ENCODE peak calls at places on chromosomes 11 and 22, in seven cellular contexts. A, Y, P, J, H, U and I are unnamed samples.

GRCh38 chr11:86623041-86623621 is 49.3 kb downstream of the ME3 start:
- DNase-seq in U (no peak), H (no peak), A (no peak), P (no peak), J (no peak), Y (peak; percentile 73), I (peak; percentile 50)

GRCh38 chr22:19519041-19519926 is 4.9 kb downstream of the CLDN5 start:
- DNase-seq in H (no peak), A (no peak), J (no peak), P (no peak), U (no peak), Y (no peak), I (no peak)

GRCh38 chr22:43090130-43090789 is 1.1 kb upstream of the TTLL1 start:
- DNase-seq in Y (peak; percentile 80), P (peak; percentile 41), A (no peak), U (peak; percentile 80), H (peak; percentile 86), J (peak; percentile 80), I (peak; percentile 67)

GRCh38 chr11:33769542-33769941 is 4.8 kb downstream of the FBXO3 start:
- DNase-seq in U (no peak), Y (peak; percentile 90), H (no peak), J (no peak), P (no peak), A (no peak), I (peak; percentile 73)

GRCh38 chr11:134406264-134407185 is 5.5 kb downstream of the B3GAT1 start:
- DNase-seq in U (no peak), J (no peak), Y (no peak), P (no peak), H (no peak), A (no peak), I (peak; percentile 34)

GRCh38 chr22:46659059-46659790 is 39.0 kb downstream of the GRAMD4 start:
- DNase-seq in H (no peak), U (no peak), Y (no peak), J (no peak), P (no peak), A (no peak), I (no peak)

GRCh38 chr11:124315052-124315451 is 1.3 kb upstream of the OR8D1 start:
- DNase-seq in J (no peak), P (no peak), A (no peak), H (no peak), Y (no peak), U (peak; percentile 80), I (no peak)

GRCh38 chr11:74278721-74279148 is 32.7 kb downstream of the P4HA3 start:
- DNase-seq in U (peak; percentile 100), Y (peak; percentile 76), H (no peak), P (no peak), J (peak; percentile 100), A (no peak), I (peak; percentile 36)

GRCh38 chr22:46626911-46627805 is 7.0 kb downstream of the GRAMD4 start:
- DNase-seq in P (peak; percentile 84), Y (no peak), J (no peak), H (no peak), A (no peak), U (no peak), I (peak; percentile 82)

GRCh38 chr22:18078329-18079041 is 695 bp downstream of the PEX26 start:
- DNase-seq in P (no peak), H (peak; percentile 49), J (no peak), U (peak; percentile 19), Y (peak; percentile 52), A (no peak), I (peak; percentile 24)

GRCh38 chr11:2465201-2466068 is 20.6 kb downstream of the KCNQ1 start:
- DNase-seq in H (no peak), U (no peak), P (no peak), J (no peak), Y (no peak), A (no peak), I (no peak)

GRCh38 chr11:15783619-15784018 is 572.7 kb downstream of the SOX6 start:
- DNase-seq in P (no peak), A (peak; percentile 15), Y (no peak), U (no peak), H (no peak), J (no peak), I (peak; percentile 45)

GRCh38 chr11:92122561-92122960 is 102.1 kb upstream of the FAT3 start:
- DNase-seq in Y (peak; percentile 48), P (no peak), J (no peak), U (no peak), A (no peak), H (no peak), I (no peak)

GRCh38 chr11:12141283-12141682 is 30.9 kb downstream of the MICAL2 start:
- DNase-seq in P (no peak), Y (no peak), H (no peak), U (no peak), J (no peak), A (no peak), I (no peak)

GRCh38 chr11:76620471-76620870 is 50.1 kb downstream of the LRRC32 start:
- DNase-seq in A (no peak), U (peak; percentile 89), Y (no peak), H (no peak), J (peak; percentile 62), P (no peak), I (no peak)

GRCh38 chr11:119335655-119336543 is 1.6 kb downstream of the RNF26 start:
- DNase-seq in U (no peak), Y (no peak), H (no peak), P (peak; percentile 37), A (no peak), J (no peak), I (no peak)

GRCh38 chr11:119338946-119339580 is 1.6 kb downstream of the C1QTNF5 start:
- DNase-seq in J (no peak), A (no peak), Y (no peak), H (no peak), U (no peak), P (no peak), I (no peak)

GRCh38 chr11:119336744-119337469 is 2.6 kb downstream of the RNF26 start:
- DNase-seq in P (no peak), H (no peak), U (no peak), Y (no peak), A (no peak), J (no peak), I (no peak)

GRCh38 chr11:119338318-119338890 is 2.3 kb downstream of the C1QTNF5 start:
- DNase-seq in A (peak; percentile 88), J (peak; percentile 67), U (no peak), P (no peak), H (no peak), Y (peak; percentile 58), I (peak; percentile 73)

DNA sequence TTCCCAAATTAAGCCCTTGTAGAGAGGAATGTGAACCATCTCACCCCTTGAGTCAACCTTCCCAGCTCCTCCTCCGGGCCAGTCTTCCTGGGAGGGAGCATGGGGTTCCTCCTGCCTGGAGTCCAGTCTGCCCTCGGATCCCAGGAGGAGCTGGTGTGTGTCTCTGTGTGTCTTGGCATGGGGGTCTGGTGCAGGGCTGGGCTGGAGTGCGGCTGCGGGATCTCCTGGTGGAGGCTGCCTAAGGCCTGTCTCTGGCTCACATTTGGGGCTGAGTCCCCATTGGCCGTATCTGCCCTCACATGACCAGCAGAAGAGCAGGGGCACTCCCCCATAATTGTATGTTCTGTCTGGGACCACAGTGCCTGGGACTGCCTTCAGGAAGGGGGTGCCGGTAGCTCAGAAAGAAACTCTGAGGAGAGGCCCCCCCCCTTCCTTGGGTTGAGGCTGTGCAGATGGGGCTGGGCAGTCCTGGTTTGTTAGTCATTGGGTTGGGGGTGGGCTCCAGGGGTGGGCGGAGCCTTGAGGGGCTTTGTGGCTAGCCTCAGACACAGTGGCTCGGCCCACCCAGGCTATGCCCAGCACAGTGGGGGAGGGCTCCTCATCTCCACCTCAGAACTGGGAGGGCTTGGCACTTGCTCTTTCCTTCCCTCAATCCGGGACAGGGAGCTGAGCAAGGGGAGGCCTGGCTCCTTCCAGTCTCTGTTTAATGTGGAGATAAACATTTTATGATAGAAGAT is 2.9 kb downstream of the C1QTNF5 start:
- DNase-seq in J (no peak), P (no peak), Y (no peak), A (peak; percentile 33), U (peak; percentile 90), H (no peak), I (no peak)
- H3K27ac ChIP-seq in J (no peak overlapping the region), P (peak overlapping the region; percentile 43), Y (no peak overlapping the region), A (peak overlapping the region; percentile 41), U (peak overlapping the region; percentile 96), H (no peak overlapping the region), I (peak overlapping the region; percentile 82)

GRCh38 chr11:123161386-123161785 is 33.7 kb downstream of the CLMP start:
- DNase-seq in J (no peak), A (no peak), H (no peak), U (no peak), P (no peak), Y (no peak), I (no peak)

GRCh38 chr11:123164732-123165450 is 30.2 kb downstream of the CLMP start:
- DNase-seq in J (no peak), U (peak; percentile 44), H (no peak), A (no peak), P (no peak), Y (no peak), I (no peak)

GRCh38 chr11:123166095-123166559 is 28.9 kb downstream of the CLMP start:
- DNase-seq in H (no peak), U (peak; percentile 97), J (peak; percentile 82), P (peak; percentile 41), A (peak; percentile 68), Y (no peak), I (no peak)

GRCh38 chr11:123159146-123159857 is 35.7 kb downstream of the CLMP start:
- DNase-seq in A (no peak), P (no peak), J (no peak), H (no peak), U (peak; percentile 47), Y (no peak), I (no peak)

DNA sequence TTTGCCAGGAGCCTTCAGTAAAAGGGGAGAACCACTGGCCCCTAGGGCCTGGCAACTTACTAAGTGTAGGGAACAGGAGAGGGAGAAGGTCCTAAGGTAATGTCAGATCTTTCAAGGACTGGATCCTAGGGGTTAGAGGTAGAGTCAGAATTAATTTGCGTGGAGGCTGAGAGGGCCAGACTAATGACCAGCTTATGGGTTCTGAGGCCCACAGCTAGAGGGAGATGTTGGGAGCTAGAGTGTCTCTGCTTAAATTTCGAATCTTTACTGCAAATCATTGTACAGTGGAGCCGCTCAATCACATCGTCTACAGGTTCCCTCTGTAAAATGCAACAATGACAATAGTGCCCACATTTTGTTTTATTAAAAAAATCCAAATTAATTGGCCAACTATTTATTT is 31.4 kb downstream of the CLMP start:
- DNase-seq in J (no peak), U (no peak), P (no peak), H (no peak), A (no peak), Y (no peak), I (no peak)
- TF ChIP-seq CTCF in J (peak; percentile 57), U (no peak), P (no peak), H (no peak), A (peak; percentile 31), Y (no peak), I (no peak)

GRCh38 chr11:63997104-63997700 is 11.0 kb downstream of the OTUB1 start:
- DNase-seq in P (no peak), U (no peak), H (no peak), Y (no peak), J (no peak), A (no peak), I (no peak)
- H3K27ac ChIP-seq in P (no peak overlapping the region), U (no peak overlapping the region), H (no peak overlapping the region), Y (no peak overlapping the region), J (no peak overlapping the region), A (no peak overlapping the region), I (peak overlapping the region; percentile 85)

DNA sequence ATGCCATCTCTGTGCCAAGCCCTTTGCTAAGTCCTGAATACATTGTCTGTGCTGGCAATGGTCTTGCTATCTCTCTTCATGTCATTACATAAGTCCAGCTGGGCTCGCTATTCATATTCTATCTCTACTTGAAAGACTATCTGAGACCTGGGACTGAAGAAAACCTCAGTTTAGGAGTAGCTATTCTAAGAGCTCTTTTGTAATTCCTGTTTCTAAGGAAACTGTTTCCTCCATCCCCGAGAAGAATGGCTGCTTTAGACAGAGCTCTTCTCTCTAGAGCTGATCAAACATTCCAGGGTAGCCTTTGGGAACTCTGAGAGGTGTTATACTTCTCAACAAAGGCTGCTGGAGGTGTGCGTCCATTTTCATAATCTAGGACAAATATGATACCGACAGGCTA is 33.0 kb downstream of the SLC17A6 start:
- DNase-seq in U (no peak), P (no peak), J (no peak), A (no peak), Y (no peak), H (no peak), I (no peak)
- TF ChIP-seq CTCF in U (no peak), P (no peak), J (no peak), A (no peak), Y (no peak), H (no peak), I (no peak)